ENCODE peak calls at places on chromosomes 7 and 10, in six cellular contexts. One of them, this sample, is unnamed.
A peak's percentile ranks its signal among the peaks of the same experiment; 100 is the strongest.

GRCh38 chr7:85554294-85554877 is 367.5 kb upstream of the SEMA3D start:
- DNase-seq in suprapubic skin: no peak
- DNase-seq in thoracic aorta: no peak
- DNase-seq in ovary: no peak
- DNase-seq in spleen: no peak
- DNase-seq in psoas muscle: no peak
- DNase-seq in this sample: no peak

GRCh38 chr7:1555813-1556540 is at the start of gene TMEM184A:
- DNase-seq in thoracic aorta: no peak
- DNase-seq in ovary: no peak
- DNase-seq in suprapubic skin: no peak
- DNase-seq in spleen: no peak
- DNase-seq in psoas muscle: peak; percentile 67
- DNase-seq in this sample: peak; percentile 87

GRCh38 chr10:2982146-2982545 is 85.2 kb upstream of the PFKP start:
- DNase-seq in thoracic aorta: no peak
- DNase-seq in suprapubic skin: no peak
- DNase-seq in psoas muscle: no peak
- DNase-seq in ovary: no peak
- DNase-seq in spleen: no peak
- DNase-seq in this sample: no peak

GRCh38 chr7:139254728-139255127 is 23.7 kb downstream of the UBN2 start:
- DNase-seq in suprapubic skin: no peak
- DNase-seq in psoas muscle: no peak
- DNase-seq in spleen: no peak
- DNase-seq in thoracic aorta: no peak
- DNase-seq in ovary: no peak
- DNase-seq in this sample: no peak

GRCh38 chr7:54664235-54665228 is 94.5 kb downstream of the SEC61G start:
- DNase-seq in spleen: no peak
- DNase-seq in psoas muscle: peak; percentile 31
- DNase-seq in thoracic aorta: no peak
- DNase-seq in suprapubic skin: no peak
- DNase-seq in ovary: peak; percentile 54
- DNase-seq in this sample: no peak

GRCh38 chr7:100629117-100629711 is 12.1 kb downstream of the TFR2 start:
- DNase-seq in psoas muscle: no peak
- DNase-seq in thoracic aorta: no peak
- DNase-seq in suprapubic skin: no peak
- DNase-seq in spleen: no peak
- DNase-seq in ovary: no peak
- DNase-seq in this sample: no peak

GRCh38 chr7:148161771-148162170 is 428.8 kb upstream of the C7orf33 start:
- DNase-seq in ovary: no peak
- DNase-seq in thoracic aorta: no peak
- DNase-seq in psoas muscle: no peak
- DNase-seq in suprapubic skin: no peak
- DNase-seq in spleen: no peak
- DNase-seq in this sample: no peak

GRCh38 chr10:26448706-26449435 is 10.7 kb downstream of the APBB1IP start:
- DNase-seq in psoas muscle: no peak
- DNase-seq in ovary: no peak
- DNase-seq in spleen: no peak
- DNase-seq in suprapubic skin: no peak
- DNase-seq in thoracic aorta: no peak
- DNase-seq in this sample: no peak

GRCh38 chr7:39720586-39720985 is 97.2 kb downstream of the RALA start:
- DNase-seq in psoas muscle: no peak
- DNase-seq in thoracic aorta: no peak
- DNase-seq in ovary: no peak
- DNase-seq in spleen: no peak
- DNase-seq in suprapubic skin: no peak
- DNase-seq in this sample: no peak

GRCh38 chr10:126892873-126893175 is 12.4 kb upstream of the DOCK1 start:
- DNase-seq in psoas muscle: no peak
- DNase-seq in suprapubic skin: no peak
- DNase-seq in ovary: no peak
- DNase-seq in spleen: no peak
- DNase-seq in thoracic aorta: no peak
- DNase-seq in this sample: no peak

GRCh38 chr7:151088856-151089699 is 2.8 kb downstream of the AGAP3 start:
- DNase-seq in suprapubic skin: peak; percentile 92
- DNase-seq in spleen: peak; percentile 89
- DNase-seq in thoracic aorta: no peak
- DNase-seq in ovary: peak; percentile 76
- DNase-seq in psoas muscle: peak; percentile 72
- DNase-seq in this sample: peak; percentile 87

GRCh38 chr7:122438492-122438891 is 133.9 kb upstream of the FEZF1 start:
- DNase-seq in ovary: no peak
- DNase-seq in psoas muscle: no peak
- DNase-seq in suprapubic skin: no peak
- DNase-seq in thoracic aorta: no peak
- DNase-seq in spleen: no peak
- DNase-seq in this sample: no peak

GRCh38 chr7:129777195-129777844 is 165.8 kb downstream of the NRF1 start:
- DNase-seq in thoracic aorta: no peak
- DNase-seq in suprapubic skin: no peak
- DNase-seq in psoas muscle: no peak
- DNase-seq in ovary: no peak
- DNase-seq in spleen: no peak
- DNase-seq in this sample: no peak

GRCh38 chr7:42185726-42186125 is 51.3 kb downstream of the GLI3 start:
- DNase-seq in thoracic aorta: no peak
- DNase-seq in spleen: no peak
- DNase-seq in psoas muscle: no peak
- DNase-seq in ovary: no peak
- DNase-seq in suprapubic skin: no peak
- DNase-seq in this sample: no peak

GRCh38 chr7:101121996-101122932 is 4.6 kb upstream of the SERPINE1 start:
- DNase-seq in spleen: no peak
- DNase-seq in suprapubic skin: peak; percentile 83
- DNase-seq in ovary: peak; percentile 83
- DNase-seq in psoas muscle: peak; percentile 82
- DNase-seq in thoracic aorta: peak; percentile 93
- DNase-seq in this sample: peak; percentile 58

GRCh38 chr7:102469972-102470825 is 5.4 kb downstream of the LRWD1 start:
- DNase-seq in thoracic aorta: no peak
- DNase-seq in psoas muscle: peak; percentile 19
- DNase-seq in suprapubic skin: peak; percentile 76
- DNase-seq in ovary: no peak
- DNase-seq in spleen: peak; percentile 75
- DNase-seq in this sample: no peak

GRCh38 chr10:78974409-78975317 is 94.1 kb upstream of the ZMIZ1 start:
- DNase-seq in thoracic aorta: peak; percentile 84
- DNase-seq in suprapubic skin: peak; percentile 91
- DNase-seq in spleen: no peak
- DNase-seq in psoas muscle: peak; percentile 75
- DNase-seq in ovary: peak; percentile 64
- DNase-seq in this sample: peak; percentile 70

GRCh38 chr10:46520381-46520780 is 36.1 kb downstream of the GPRIN2 start:
- DNase-seq in spleen: peak; percentile 75
- DNase-seq in psoas muscle: no peak
- DNase-seq in suprapubic skin: no peak
- DNase-seq in ovary: no peak
- DNase-seq in thoracic aorta: peak; percentile 0
- DNase-seq in this sample: peak; percentile 46
- H3K27me3 ChIP-seq in spleen: no peaks in the 10 kb centered on the region
- H3K27me3 ChIP-seq in psoas muscle: no peaks in the 10 kb centered on the region
- H3K27me3 ChIP-seq in suprapubic skin: peaks cover 3% of the 10 kb centered on the region
- H3K27me3 ChIP-seq in ovary: no peaks in the 10 kb centered on the region
- H3K27me3 ChIP-seq in thoracic aorta: no peaks in the 10 kb centered on the region
- H3K27me3 ChIP-seq in this sample: peaks cover 11% of the 10 kb centered on the region

GRCh38 chr7:73766556-73767229 is 3.4 kb downstream of the CLDN3 start:
- DNase-seq in ovary: no peak
- DNase-seq in spleen: no peak
- DNase-seq in psoas muscle: no peak
- DNase-seq in thoracic aorta: no peak
- DNase-seq in suprapubic skin: no peak
- DNase-seq in this sample: no peak

GRCh38 chr7:73762659-73762999 is 7.4 kb downstream of the CLDN3 start:
- DNase-seq in thoracic aorta: no peak
- DNase-seq in ovary: no peak
- DNase-seq in suprapubic skin: no peak
- DNase-seq in spleen: no peak
- DNase-seq in psoas muscle: no peak
- DNase-seq in this sample: no peak

GRCh38 chr7:73758581-73759138 is 11.4 kb downstream of the CLDN3 start:
- DNase-seq in psoas muscle: no peak
- DNase-seq in thoracic aorta: no peak
- DNase-seq in spleen: no peak
- DNase-seq in suprapubic skin: no peak
- DNase-seq in ovary: no peak
- DNase-seq in this sample: no peak

GRCh38 chr7:73761854-73762658 is 8.0 kb downstream of the CLDN3 start:
- DNase-seq in suprapubic skin: no peak
- DNase-seq in ovary: no peak
- DNase-seq in thoracic aorta: no peak
- DNase-seq in spleen: no peak
- DNase-seq in psoas muscle: no peak
- DNase-seq in this sample: no peak
- H3K4me3 ChIP-seq in suprapubic skin: no peak overlapping the region
- H3K4me3 ChIP-seq in ovary: no peak overlapping the region
- H3K4me3 ChIP-seq in thoracic aorta: no peak overlapping the region
- H3K4me3 ChIP-seq in spleen: no peak overlapping the region
- H3K4me3 ChIP-seq in psoas muscle: no peak overlapping the region
- H3K4me3 ChIP-seq in this sample: no peak overlapping the region

DNA sequence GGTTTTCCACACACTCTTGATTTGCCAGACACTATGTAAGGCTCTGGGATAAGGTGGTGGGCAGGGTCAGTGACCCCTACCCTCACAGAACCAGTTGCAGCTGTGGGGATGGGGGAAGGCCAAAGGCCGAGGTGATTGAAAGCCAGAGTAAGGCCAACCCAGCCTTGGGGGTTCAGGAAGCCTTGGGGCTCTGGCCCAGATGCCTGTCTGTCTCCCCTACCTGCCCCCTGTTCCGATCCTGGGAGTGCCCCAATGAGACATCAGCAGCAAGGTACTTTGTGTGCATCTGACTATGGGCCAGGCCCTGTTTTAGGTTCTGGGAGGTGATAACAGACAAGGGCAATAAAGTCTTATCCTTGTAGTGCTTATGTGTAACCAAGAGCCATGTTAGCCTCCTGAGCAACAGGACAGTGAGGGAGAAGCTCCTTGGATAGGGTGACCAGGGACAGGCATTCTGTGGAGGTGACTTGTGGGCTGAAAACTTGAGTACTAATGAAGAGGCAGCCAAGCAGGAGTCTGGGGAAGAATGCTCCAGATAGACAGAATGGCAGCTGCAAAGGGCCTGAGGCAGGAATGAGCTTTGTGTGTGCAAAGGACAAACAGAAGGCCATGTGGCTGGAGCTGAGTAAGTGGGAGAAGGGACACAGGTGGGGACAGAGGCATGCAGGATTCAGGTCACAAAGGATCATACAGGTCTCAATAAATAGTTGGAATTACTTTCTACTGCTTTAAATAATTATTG is 35.4 kb downstream of the TSPAN14 start:
- DNase-seq in ovary: no peak
- DNase-seq in thoracic aorta: no peak
- DNase-seq in psoas muscle: no peak
- DNase-seq in spleen: peak; percentile 50
- DNase-seq in suprapubic skin: no peak
- DNase-seq in this sample: no peak
- H3K4me1 ChIP-seq in ovary: peaks cover 24% of the 10 kb centered on the region
- H3K4me1 ChIP-seq in thoracic aorta: peaks cover 37% of the 10 kb centered on the region
- H3K4me1 ChIP-seq in psoas muscle: peaks cover 26% of the 10 kb centered on the region
- H3K4me1 ChIP-seq in spleen: peaks cover 100% of the 10 kb centered on the region
- H3K4me1 ChIP-seq in suprapubic skin: peaks cover 97% of the 10 kb centered on the region
- H3K4me1 ChIP-seq in this sample: peaks cover 100% of the 10 kb centered on the region

GRCh38 chr10:22702348-22702747 is 12.0 kb downstream of the PIP4K2A start:
- DNase-seq in ovary: no peak
- DNase-seq in psoas muscle: no peak
- DNase-seq in spleen: no peak
- DNase-seq in suprapubic skin: no peak
- DNase-seq in thoracic aorta: no peak
- DNase-seq in this sample: no peak
- H3K27me3 ChIP-seq in ovary: no peaks in the 10 kb centered on the region
- H3K27me3 ChIP-seq in psoas muscle: no peaks in the 10 kb centered on the region
- H3K27me3 ChIP-seq in spleen: no peaks in the 10 kb centered on the region
- H3K27me3 ChIP-seq in suprapubic skin: no peaks in the 10 kb centered on the region
- H3K27me3 ChIP-seq in thoracic aorta: no peaks in the 10 kb centered on the region
- H3K27me3 ChIP-seq in this sample: no peaks in the 10 kb centered on the region

DNA sequence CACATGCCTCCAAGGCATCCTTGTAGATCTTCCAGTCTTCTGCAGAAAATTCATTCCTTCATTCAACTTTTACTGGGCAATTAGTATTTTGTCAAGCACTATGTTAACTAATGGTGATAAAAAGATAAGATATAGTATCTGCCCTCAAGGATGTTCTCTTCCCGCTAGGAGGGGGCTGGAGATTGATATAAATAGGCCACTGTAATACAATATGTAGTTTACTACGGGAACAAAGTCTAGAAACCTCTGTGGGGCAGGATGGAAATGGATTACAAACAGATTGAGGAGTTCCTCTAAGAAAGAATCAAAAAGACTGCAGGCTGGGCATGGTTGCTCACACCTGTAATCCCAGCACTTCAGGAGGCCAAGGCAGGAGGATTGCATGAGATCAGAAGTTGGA is 10.3 kb upstream of the PARD3 start:
- DNase-seq in thoracic aorta: no peak
- DNase-seq in spleen: no peak
- DNase-seq in psoas muscle: no peak
- DNase-seq in suprapubic skin: no peak
- DNase-seq in ovary: no peak
- DNase-seq in this sample: no peak
- H3K4me3 ChIP-seq in thoracic aorta: no peak overlapping the region
- H3K4me3 ChIP-seq in spleen: no peak overlapping the region
- H3K4me3 ChIP-seq in psoas muscle: no peak overlapping the region
- H3K4me3 ChIP-seq in suprapubic skin: no peak overlapping the region
- H3K4me3 ChIP-seq in ovary: no peak overlapping the region
- H3K4me3 ChIP-seq in this sample: no peak overlapping the region

GRCh38 chr7:50793115-50793946 is 10.6 kb upstream of the GRB10 start:
- DNase-seq in thoracic aorta: no peak
- DNase-seq in psoas muscle: peak; percentile 76
- DNase-seq in ovary: peak; percentile 66
- DNase-seq in spleen: peak; percentile 90
- DNase-seq in suprapubic skin: no peak
- DNase-seq in this sample: peak; percentile 82

GRCh38 chr7:50793947-50794570 is 11.4 kb upstream of the GRB10 start:
- DNase-seq in ovary: no peak
- DNase-seq in thoracic aorta: no peak
- DNase-seq in spleen: no peak
- DNase-seq in psoas muscle: no peak
- DNase-seq in suprapubic skin: no peak
- DNase-seq in this sample: no peak

GRCh38 chr7:50792342-50793114 is 9.8 kb upstream of the GRB10 start:
- DNase-seq in psoas muscle: peak; percentile 45
- DNase-seq in thoracic aorta: no peak
- DNase-seq in spleen: peak; percentile 81
- DNase-seq in ovary: peak; percentile 58
- DNase-seq in suprapubic skin: no peak
- DNase-seq in this sample: peak; percentile 63

GRCh38 chr7:50791363-50791762 is 8.7 kb upstream of the GRB10 start:
- DNase-seq in spleen: no peak
- DNase-seq in ovary: no peak
- DNase-seq in psoas muscle: no peak
- DNase-seq in thoracic aorta: no peak
- DNase-seq in suprapubic skin: peak; percentile 53
- DNase-seq in this sample: no peak

GRCh38 chr7:50791921-50792341 is 9.2 kb upstream of the GRB10 start:
- DNase-seq in spleen: no peak
- DNase-seq in suprapubic skin: no peak
- DNase-seq in psoas muscle: no peak
- DNase-seq in thoracic aorta: no peak
- DNase-seq in ovary: no peak
- DNase-seq in this sample: no peak
- H3K4me1 ChIP-seq in spleen: peaks cover 47% of the 10 kb centered on the region
- H3K4me1 ChIP-seq in suprapubic skin: peaks cover 12% of the 10 kb centered on the region
- H3K4me1 ChIP-seq in psoas muscle: peaks cover 22% of the 10 kb centered on the region
- H3K4me1 ChIP-seq in thoracic aorta: peaks cover 24% of the 10 kb centered on the region
- H3K4me1 ChIP-seq in ovary: peaks cover 6% of the 10 kb centered on the region
- H3K4me1 ChIP-seq in this sample: peaks cover 29% of the 10 kb centered on the region

This sample was measured in lower lobe of right lung.